ENCODE peak calls at places on chromosomes 7 and 10, in six cellular contexts. R is stimulated activated CD4-positive, alpha-beta T cell treated with anti-CD3 and anti-CD28 coated beads, Interleukin-1b, Interleukin-23, amount 100 ng/mL, for 24 hours; B is fibroblast of mammary gland; N is heart left ventricle; O is NCI-H2081; L is HCT116. V is an unnamed sample.

GRCh38 chr7:43700059-43700501 is 29.2 kb downstream of the COA1 start:
- DNase-seq in R (no peak), B (peak), N (no peak), L (peak), O (peak), V (peak)

GRCh38 chr10:13184726-13185514 is 23.6 kb downstream of the MCM10 start:
- DNase-seq in O (peak), B (no peak), L (no peak), R (no peak), N (no peak), V (no peak)

GRCh38 chr10:95260909-95261552 is 29.8 kb downstream of the PDLIM1 start:
- DNase-seq in B (peak), O (no peak), N (no peak), L (no peak), R (no peak), V (no peak)

GRCh38 chr10:67280405-67280804 is 354.6 kb downstream of the LRRTM3 start:
- DNase-seq in R (no peak), O (no peak), L (no peak), N (no peak), B (no peak), V (no peak)

GRCh38 chr7:158863611-158864506 is 7.5 kb downstream of the DYNC2I1 start:
- DNase-seq in R (peak), L (peak), B (peak), N (peak), O (no peak), V (peak)

GRCh38 chr10:53023411-53023810 is 250.8 kb upstream of the MBL2 start:
- DNase-seq in N (no peak), O (no peak), L (no peak), R (no peak), B (no peak), V (no peak)

GRCh38 chr7:80097756-80098155 is 36.9 kb upstream of the GNAI1 start:
- DNase-seq in R (no peak), B (peak), O (no peak), L (no peak), N (no peak), V (no peak)

GRCh38 chr10:22834471-22834870 is 93.4 kb upstream of the ARMC3 start:
- DNase-seq in O (no peak), N (no peak), B (no peak), R (no peak), L (no peak), V (no peak)

GRCh38 chr7:155743197-155743596 is 69.1 kb downstream of the SHH start:
- DNase-seq in O (no peak), L (no peak), B (no peak), R (no peak), N (no peak), V (no peak)

GRCh38 chr10:33228426-33228825 is 106.0 kb downstream of the NRP1 start:
- DNase-seq in N (no peak), R (no peak), L (no peak), O (no peak), B (no peak), V (peak)

GRCh38 chr7:155792315-155792960 is 19.8 kb downstream of the SHH start:
- DNase-seq in R (no peak), O (no peak), B (no peak), N (no peak), L (no peak), V (no peak)